ENCODE peak calls at places on chromosomes 16 and 17, in eight cellular contexts. Q, T, R, O, S, V, L and Y are unnamed samples.
A peak's percentile ranks its signal among the peaks of the same experiment; 100 is the strongest.

GRCh38 chr17:73030995-73031394 is 61.5 kb downstream of the SLC39A11 start:
- DNase-seq in Q (no peak), T (no peak), R (no peak), O (no peak), S (no peak), V (no peak), L (no peak), Y (no peak)

GRCh38 chr16:11127610-11128195 is 128.3 kb downstream of the SOCS1 start:
- DNase-seq in Q (no peak), T (no peak), R (no peak), O (no peak), S (no peak), V (no peak), L (no peak), Y (no peak)

GRCh38 chr16:57544129-57544653 is 1.7 kb downstream of the ADGRG5 start:
- DNase-seq in Q (no peak), T (no peak), R (no peak), O (peak; percentile 74), S (peak; percentile 50), V (no peak), L (no peak), Y (no peak)

GRCh38 chr16:85733155-85733838 is 17.6 kb downstream of the C16orf74 start:
- DNase-seq in Q (no peak), T (no peak), R (peak; percentile 44), O (no peak), S (no peak), V (no peak), L (no peak), Y (no peak)

GRCh38 chr17:79075861-79076406 is 1.3 kb downstream of the ENGASE start:
- DNase-seq in Q (no peak), T (no peak), R (no peak), O (peak; percentile 9), S (no peak), V (no peak), L (no peak), Y (no peak)

GRCh38 chr16:58679763-58680162 is 4.8 kb downstream of the SLC38A7 start:
- DNase-seq in Q (no peak), T (no peak), R (no peak), O (no peak), S (no peak), V (no peak), L (no peak), Y (no peak)

GRCh38 chr16:13936596-13937081 is 16.7 kb downstream of the ERCC4 start:
- DNase-seq in Q (no peak), T (no peak), R (peak; percentile 59), O (no peak), S (no peak), V (peak; percentile 43), L (peak; percentile 32), Y (no peak)

GRCh38 chr16:24769806-24770205 is 40.4 kb downstream of the TNRC6A start:
- DNase-seq in Q (no peak), T (no peak), R (no peak), O (no peak), S (no peak), V (peak; percentile 62), L (no peak), Y (no peak)

GRCh38 chr17:31596382-31597323 is 205.2 kb downstream of the RAB11FIP4 start:
- DNase-seq in Q (peak; percentile 87), T (peak; percentile 40), R (peak; percentile 89), O (peak; percentile 65), S (peak; percentile 65), V (peak; percentile 95), L (peak; percentile 96), Y (peak; percentile 96)

GRCh38 chr16:56974549-56975300 is 13.0 kb downstream of the CETP start:
- DNase-seq in Q (no peak), T (no peak), R (no peak), O (no peak), S (no peak), V (no peak), L (no peak), Y (no peak)

GRCh38 chr17:40023590-40024292 is 8.5 kb downstream of the CSF3 start:
- DNase-seq in Q (no peak), T (no peak), R (no peak), O (no peak), S (no peak), V (no peak), L (no peak), Y (no peak)

GRCh38 chr16:58127634-58128033 is 1.5 kb downstream of the CFAP20 start:
- DNase-seq in Q (no peak), T (no peak), R (no peak), O (no peak), S (no peak), V (no peak), L (no peak), Y (no peak)

GRCh38 chr17:3025421-3026124 is 37.8 kb downstream of the OR1D5 start:
- DNase-seq in Q (no peak), T (no peak), R (peak; percentile 8), O (no peak), S (no peak), V (no peak), L (no peak), Y (no peak)

GRCh38 chr17:45019177-45019711 is 32.2 kb downstream of the DCAKD start:
- DNase-seq in Q (no peak), T (no peak), R (no peak), O (peak; percentile 80), S (no peak), V (no peak), L (peak; percentile 35), Y (no peak)

GRCh38 chr17:31549121-31549524 is 157.6 kb downstream of the RAB11FIP4 start:
- DNase-seq in Q (no peak), T (no peak), R (no peak), O (no peak), S (no peak), V (no peak), L (no peak), Y (no peak)